ENCODE peak calls at places on chromosomes 4 and X, in nine cellular contexts. F is cardiac muscle cell; N is effector memory CD4-positive, alpha-beta T cell; K is naive thymus-derived CD4-positive, alpha-beta T cell; E is mesenchymal stem cell; O is GM23338; T is skeletal muscle cell; U is fibroblast of mammary gland; R is Panc1. J is an unnamed sample.

GRCh38 chr4:79623125-79623905 is 215.3 kb upstream of the GK2 start:
- DNase-seq in K (no peak), U (no peak), F (peak), T (peak), N (no peak), E (no peak), O (no peak), R (no peak), J (peak)

GRCh38 chr4:21596521-21596920 is 352.1 kb downstream of the KCNIP4 start:
- DNase-seq in U (no peak), E (no peak), F (no peak), K (no peak), N (no peak), R (no peak), O (peak), T (no peak), J (peak)

GRCh38 chrX:135112096-135112729 is 8.1 kb downstream of the ETDB start:
- DNase-seq in F (peak), E (peak), O (peak), N (no peak), T (no peak), K (peak), U (peak), R (peak), J (peak)

GRCh38 chr4:87547016-87547708 is 18.0 kb upstream of the SPARCL1 start:
- DNase-seq in U (no peak), T (no peak), K (no peak), E (no peak), N (no peak), O (no peak), R (no peak), F (no peak), J (no peak)

GRCh38 chrX:68997911-68998310 is 167.3 kb downstream of the PJA1 start:
- DNase-seq in K (no peak), U (peak), E (no peak), T (no peak), F (peak), N (no peak), R (no peak), O (no peak), J (peak)

GRCh38 chr4:30821891-30822612 is 101.9 kb downstream of the PCDH7 start:
- DNase-seq in U (peak), E (peak), K (no peak), N (no peak), F (no peak), O (peak), R (no peak), T (no peak), J (peak)

GRCh38 chr4:141140271-141141205 is 7.3 kb upstream of the RNF150 start:
- DNase-seq in K (no peak), U (no peak), O (no peak), F (no peak), R (no peak), T (no peak), N (no peak), E (no peak), J (no peak)

GRCh38 chr4:990746-991367 is 2.3 kb downstream of the SLC26A1 start:
- DNase-seq in R (no peak), F (no peak), K (no peak), E (no peak), N (no peak), U (no peak), T (no peak), O (no peak), J (no peak)

GRCh38 chrX:29225670-29226069 is 638.4 kb downstream of the IL1RAPL1 start:
- DNase-seq in R (no peak), T (no peak), K (no peak), F (no peak), E (no peak), O (peak), U (no peak), N (no peak), J (peak)

GRCh38 chr4:22129454-22130075 is 181.0 kb upstream of the KCNIP4 start:
- DNase-seq in F (peak), E (peak), T (no peak), U (peak), O (peak), K (no peak), N (no peak), R (peak), J (peak)

GRCh38 chrX:24242649-24243556 is 71.0 kb downstream of the SUPT20HL2 start:
- DNase-seq in N (no peak), T (peak), K (no peak), E (peak), U (peak), R (no peak), O (no peak), F (peak), J (peak)

GRCh38 chr4:140944539-140944938 is 188.4 kb upstream of the TBC1D9 start:
- DNase-seq in F (peak), R (no peak), E (no peak), O (no peak), U (peak), N (no peak), T (peak), K (no peak), J (peak)

GRCh38 chr4:25301471-25301870 is 11.1 kb upstream of the ZCCHC4 start:
- DNase-seq in O (no peak), E (no peak), U (no peak), T (no peak), N (no peak), R (no peak), K (no peak), F (no peak), J (no peak)

GRCh38 chr4:109294006-109294405 is 8.5 kb downstream of the COL25A1 start:
- DNase-seq in O (peak), T (no peak), R (peak), E (no peak), U (peak), K (no peak), N (no peak), F (peak), J (peak)

GRCh38 chr4:124253080-124253479 is 459.5 kb downstream of the ANKRD50 start:
- DNase-seq in O (no peak), K (no peak), R (no peak), E (no peak), U (no peak), N (no peak), F (no peak), T (no peak), J (no peak)

GRCh38 chr4:161419822-161420221 is 744.0 kb downstream of the FSTL5 start:
- DNase-seq in N (no peak), O (peak), R (no peak), U (no peak), K (no peak), T (no peak), F (no peak), E (peak), J (peak)

GRCh38 chr4:126386512-126386911 is 1071.8 kb downstream of the FAT4 start:
- DNase-seq in U (peak), T (no peak), O (no peak), F (no peak), N (no peak), E (no peak), R (no peak), K (no peak), J (no peak)

GRCh38 chr4:61675464-61675863 is 475.3 kb downstream of the ADGRL3 start:
- DNase-seq in T (no peak), R (no peak), U (no peak), E (no peak), O (no peak), N (no peak), K (no peak), F (no peak), J (no peak)

GRCh38 chr4:10734697-10735096 is 50.1 kb upstream of the CLNK start:
- DNase-seq in N (no peak), T (no peak), O (no peak), F (no peak), U (no peak), R (no peak), E (no peak), K (no peak), J (no peak)

GRCh38 chr4:37981844-37982720 is 21.9 kb downstream of the PTTG2 start:
- DNase-seq in E (no peak), R (no peak), K (no peak), O (no peak), N (no peak), F (peak), U (no peak), T (no peak), J (peak)

GRCh38 chrX:30504309-30504708 is 73.3 kb downstream of the TASL start:
- DNase-seq in N (no peak), K (peak), R (no peak), E (peak), F (peak), O (peak), T (no peak), U (peak), J (peak)

GRCh38 chr4:117164338-117164737 is 79.0 kb upstream of the TRAM1L1 start:
- DNase-seq in O (peak), K (no peak), R (no peak), T (no peak), U (no peak), E (no peak), F (no peak), N (no peak), J (no peak)

GRCh38 chr4:30854566-30854965 is 134.4 kb downstream of the PCDH7 start:
- DNase-seq in U (peak), T (no peak), E (no peak), N (no peak), K (no peak), R (no peak), O (no peak), F (no peak), J (no peak)

GRCh38 chr4:3026531-3026930 is 47.8 kb downstream of the HTT-AS start:
- DNase-seq in K (no peak), T (no peak), N (no peak), U (no peak), F (no peak), E (no peak), R (no peak), O (no peak), J (no peak)

GRCh38 chrX:154419688-154420401 is 8.5 kb downstream of the TAFAZZIN start:
- DNase-seq in E (no peak), U (no peak), T (no peak), O (no peak), K (no peak), F (no peak), N (no peak), R (no peak), J (no peak)

GRCh38 chr4:52588097-52588496 is 71.0 kb downstream of the USP46 start:
- DNase-seq in E (peak), T (no peak), O (peak), F (peak), R (peak), K (no peak), N (no peak), U (peak), J (peak)

GRCh38 chr4:67886281-67886680 is 2.5 kb upstream of the TMPRSS11D start:
- DNase-seq in T (no peak), O (no peak), N (no peak), F (peak), E (peak), K (no peak), R (peak), U (peak), J (peak)

GRCh38 chr4:99438578-99438875 is 3.4 kb upstream of the ADH7 start:
- DNase-seq in E (no peak), O (no peak), K (no peak), U (peak), R (no peak), T (no peak), N (no peak), F (no peak), J (no peak)

GRCh38 chrX:15059488-15059887 is 186.3 kb downstream of the MOSPD2 start:
- DNase-seq in K (no peak), O (no peak), R (no peak), N (no peak), E (peak), F (no peak), U (no peak), T (no peak), J (peak)

GRCh38 chr4:6563935-6564645 is 10.9 kb upstream of the MAN2B2 start:
- DNase-seq in T (no peak), O (peak), E (no peak), F (no peak), U (no peak), N (no peak), K (no peak), R (no peak), J (no peak)
- H3K4me3 ChIP-seq in T (peak), O (peak), E (no peak), F (peak), U (no peak), N (no peak), K (no peak), R (peak), J (peak)

DNA sequence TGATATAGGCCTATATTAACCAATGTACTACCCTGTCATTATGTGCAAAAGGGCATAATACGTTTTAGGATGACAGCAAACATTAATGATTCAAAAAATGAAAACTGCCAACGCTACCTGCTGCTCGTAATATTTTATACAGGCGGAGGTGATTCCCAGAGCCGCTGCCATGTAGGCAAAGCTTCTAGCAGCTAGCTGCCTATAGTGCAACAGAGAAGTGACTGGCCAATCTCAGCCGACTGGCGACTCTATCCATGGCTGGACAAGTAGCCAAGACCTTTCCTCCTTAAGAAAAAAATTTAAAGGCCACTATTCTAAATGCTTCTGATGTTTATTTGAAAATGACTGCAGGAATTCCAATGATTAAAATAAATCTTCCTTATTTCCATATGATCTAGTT is 1.9 kb downstream of the PPARGC1A start:
- DNase-seq in R (no peak), E (no peak), O (no peak), N (no peak), U (no peak), T (no peak), K (no peak), F (no peak), J (no peak)
- H3K4me3 ChIP-seq in R (no peak), E (peak), O (no peak), N (no peak), U (no peak), T (no peak), K (no peak), F (peak), J (no peak)

GRCh38 chrX:151975736-151976275 is 1.3 kb upstream of the GABRE start:
- DNase-seq in K (no peak), N (no peak), U (no peak), T (no peak), E (no peak), F (no peak), R (no peak), O (no peak), J (no peak)

GRCh38 chrX:151974336-151975227 is at the start of gene GABRE:
- DNase-seq in T (no peak), O (peak), R (no peak), N (no peak), K (no peak), U (peak), E (peak), F (peak), J (peak)

GRCh38 chrX:151977009-151977408 is 2.5 kb upstream of the GABRE start:
- DNase-seq in U (no peak), R (no peak), N (no peak), O (no peak), K (no peak), F (peak), E (no peak), T (no peak), J (no peak)

GRCh38 chrX:151973851-151974335 is 583 bp downstream of the GABRE start:
- DNase-seq in K (no peak), T (no peak), E (peak), N (no peak), U (no peak), F (no peak), R (no peak), O (peak), J (peak)

DNA sequence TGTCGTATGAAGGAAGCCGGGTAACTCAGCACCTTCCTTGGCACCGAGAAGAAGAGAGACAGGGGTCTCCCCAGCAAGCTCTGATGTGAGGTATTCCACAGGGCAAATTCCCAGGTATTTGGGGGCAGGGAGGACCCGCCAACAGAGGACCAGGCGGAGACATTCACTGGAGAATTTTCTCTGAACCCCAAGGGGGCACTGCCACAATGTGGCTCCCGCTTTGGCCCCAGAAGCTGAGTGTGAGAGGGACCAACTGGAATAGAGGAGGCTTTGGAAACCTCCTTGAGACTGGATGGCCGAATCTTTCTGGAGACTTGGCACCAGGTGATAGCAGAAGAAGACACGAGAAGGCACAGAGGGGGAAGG is 735 bp upstream of the GABRE start:
- DNase-seq in O (peak), T (no peak), U (no peak), K (no peak), R (no peak), E (no peak), N (no peak), F (no peak), J (no peak)
- H3K4me3 ChIP-seq in O (peak), T (peak), U (no peak), K (no peak), R (no peak), E (peak), N (no peak), F (peak), J (no peak)

GRCh38 chr4:39367166-39367565 is 1.0 kb upstream of the RFC1 start:
- DNase-seq in F (no peak), K (no peak), O (no peak), T (no peak), R (no peak), N (no peak), U (no peak), E (no peak), J (no peak)
- H3K4me3 ChIP-seq in F (no peak), K (no peak), O (peak), T (no peak), R (no peak), N (no peak), U (no peak), E (peak), J (no peak)

GRCh38 chr4:95248713-95249401 is 299.9 kb downstream of the UNC5C start:
- DNase-seq in O (no peak), T (no peak), F (no peak), U (peak), R (no peak), E (no peak), N (no peak), K (no peak), J (no peak)
- H3K4me3 ChIP-seq in O (no peak), T (no peak), F (no peak), U (no peak), R (no peak), E (no peak), N (no peak), K (no peak), J (no peak)

GRCh38 chrX:44997282-44997813 is 124.4 kb downstream of the KDM6A start:
- DNase-seq in R (no peak), O (no peak), K (no peak), N (no peak), T (no peak), U (no peak), E (no peak), F (no peak), J (no peak)
- H3K4me3 ChIP-seq in R (no peak), O (no peak), K (no peak), N (no peak), T (no peak), U (no peak), E (no peak), F (no peak), J (no peak)

GRCh38 chrX:36963069-36963808 is 44.9 kb upstream of the FAM47C start:
- DNase-seq in U (no peak), F (no peak), K (no peak), R (no peak), E (no peak), O (peak), N (no peak), T (no peak), J (no peak)

GRCh38 chrX:36961590-36961989 is 46.6 kb upstream of the FAM47C start:
- DNase-seq in O (no peak), K (no peak), R (no peak), T (no peak), F (no peak), U (no peak), N (no peak), E (no peak), J (no peak)

DNA sequence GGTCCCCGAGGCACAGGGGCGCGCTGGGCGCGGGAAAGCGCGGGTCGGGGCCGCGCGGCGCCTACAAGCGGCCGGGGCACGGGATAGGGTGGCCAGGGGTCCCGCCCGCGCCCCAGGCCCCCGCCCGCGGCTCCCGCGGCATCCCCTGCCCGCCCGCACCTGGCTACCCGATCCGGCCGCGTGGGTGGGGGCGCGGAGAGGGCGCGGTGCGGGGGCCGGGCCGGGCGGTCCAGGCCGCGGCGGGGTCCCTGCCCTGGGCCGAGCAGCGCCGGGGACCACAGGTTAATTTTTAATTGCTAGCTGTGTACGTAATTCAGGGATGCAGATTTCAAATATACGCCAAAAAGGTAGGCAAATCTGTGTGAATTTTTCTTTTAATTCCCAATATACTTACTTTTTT is 44.3 kb upstream of the FAM47C start:
- DNase-seq in F (no peak), R (no peak), O (no peak), U (no peak), T (no peak), N (no peak), E (no peak), K (no peak), J (no peak)
- H3K4me3 ChIP-seq in F (peak), R (no peak), O (peak), U (no peak), T (no peak), N (no peak), E (no peak), K (no peak), J (no peak)

GRCh38 chr4:139786494-139787354 is 121.1 kb downstream of the MGST2 start:
- DNase-seq in T (no peak), K (no peak), R (no peak), F (no peak), U (no peak), E (no peak), O (no peak), N (no peak), J (peak)
- H3K4me3 ChIP-seq in T (no peak), K (no peak), R (no peak), F (no peak), U (no peak), E (no peak), O (no peak), N (no peak), J (no peak)

J was measured in choroid plexus epithelial cell.